ENCODE peak calls at places on chromosomes 3 and 15, in five cellular contexts. One of them, this sample, is unnamed. For H3K4me1, the result is how much of the 10 kb centered on the place peaks cover.

GRCh38 chr15:29596266-29596665 is 226.0 kb downstream of the TJP1 start:
- DNase-seq in body of pancreas: no peak
- DNase-seq in sigmoid colon: no peak
- DNase-seq in right lobe of liver: no peak
- DNase-seq in testis: no peak
- DNase-seq in this sample: no peak

GRCh38 chr3:130841357-130841756 is 52.5 kb upstream of the ATP2C1 start:
- DNase-seq in testis: no peak
- DNase-seq in right lobe of liver: no peak
- DNase-seq in sigmoid colon: no peak
- DNase-seq in body of pancreas: no peak
- DNase-seq in this sample: no peak

GRCh38 chr3:47082519-47082918 is 81.4 kb downstream of the SETD2 start:
- DNase-seq in sigmoid colon: no peak
- DNase-seq in testis: no peak
- DNase-seq in right lobe of liver: no peak
- DNase-seq in body of pancreas: no peak
- DNase-seq in this sample: no peak

GRCh38 chr3:125587039-125587664 is 8.1 kb downstream of the OSBPL11 start:
- DNase-seq in sigmoid colon: no peak
- DNase-seq in testis: no peak
- DNase-seq in right lobe of liver: no peak
- DNase-seq in body of pancreas: no peak
- DNase-seq in this sample: no peak

GRCh38 chr3:140170612-140171011 is 235.6 kb downstream of the CLSTN2 start:
- DNase-seq in sigmoid colon: no peak
- DNase-seq in body of pancreas: no peak
- DNase-seq in right lobe of liver: no peak
- DNase-seq in testis: no peak
- DNase-seq in this sample: no peak

GRCh38 chr3:102979682-102980378 is 545.0 kb downstream of the ZPLD1 start:
- DNase-seq in right lobe of liver: no peak
- DNase-seq in testis: peak
- DNase-seq in sigmoid colon: peak
- DNase-seq in body of pancreas: peak
- DNase-seq in this sample: no peak

GRCh38 chr3:134462236-134463059 is 23.3 kb downstream of the ANAPC13 start:
- DNase-seq in right lobe of liver: no peak
- DNase-seq in sigmoid colon: no peak
- DNase-seq in testis: no peak
- DNase-seq in body of pancreas: no peak
- DNase-seq in this sample: peak

GRCh38 chr15:57580866-57581265 is 10.8 kb upstream of the MYZAP start:
- DNase-seq in body of pancreas: peak
- DNase-seq in sigmoid colon: no peak
- DNase-seq in right lobe of liver: no peak
- DNase-seq in testis: no peak
- DNase-seq in this sample: no peak

GRCh38 chr15:90750186-90750585 is 33.0 kb downstream of the BLM start:
- DNase-seq in right lobe of liver: no peak
- DNase-seq in testis: no peak
- DNase-seq in body of pancreas: no peak
- DNase-seq in sigmoid colon: no peak
- DNase-seq in this sample: no peak

GRCh38 chr15:83200162-83200561 is 7.5 kb downstream of the HDGFL3 start:
- DNase-seq in right lobe of liver: no peak
- DNase-seq in testis: no peak
- DNase-seq in body of pancreas: no peak
- DNase-seq in sigmoid colon: no peak
- DNase-seq in this sample: no peak

GRCh38 chr15:55694652-55695150 is 48.3 kb downstream of the PRTG start:
- DNase-seq in right lobe of liver: no peak
- DNase-seq in testis: no peak
- DNase-seq in body of pancreas: no peak
- DNase-seq in sigmoid colon: no peak
- DNase-seq in this sample: peak

GRCh38 chr15:98866503-98866902 is 141.1 kb downstream of the PGPEP1L start:
- DNase-seq in sigmoid colon: no peak
- DNase-seq in right lobe of liver: no peak
- DNase-seq in body of pancreas: no peak
- DNase-seq in testis: peak
- DNase-seq in this sample: no peak

GRCh38 chr3:12193485-12194165 is 34.9 kb upstream of the TIMP4 start:
- DNase-seq in testis: no peak
- DNase-seq in body of pancreas: no peak
- DNase-seq in right lobe of liver: no peak
- DNase-seq in sigmoid colon: no peak
- DNase-seq in this sample: no peak

DNA sequence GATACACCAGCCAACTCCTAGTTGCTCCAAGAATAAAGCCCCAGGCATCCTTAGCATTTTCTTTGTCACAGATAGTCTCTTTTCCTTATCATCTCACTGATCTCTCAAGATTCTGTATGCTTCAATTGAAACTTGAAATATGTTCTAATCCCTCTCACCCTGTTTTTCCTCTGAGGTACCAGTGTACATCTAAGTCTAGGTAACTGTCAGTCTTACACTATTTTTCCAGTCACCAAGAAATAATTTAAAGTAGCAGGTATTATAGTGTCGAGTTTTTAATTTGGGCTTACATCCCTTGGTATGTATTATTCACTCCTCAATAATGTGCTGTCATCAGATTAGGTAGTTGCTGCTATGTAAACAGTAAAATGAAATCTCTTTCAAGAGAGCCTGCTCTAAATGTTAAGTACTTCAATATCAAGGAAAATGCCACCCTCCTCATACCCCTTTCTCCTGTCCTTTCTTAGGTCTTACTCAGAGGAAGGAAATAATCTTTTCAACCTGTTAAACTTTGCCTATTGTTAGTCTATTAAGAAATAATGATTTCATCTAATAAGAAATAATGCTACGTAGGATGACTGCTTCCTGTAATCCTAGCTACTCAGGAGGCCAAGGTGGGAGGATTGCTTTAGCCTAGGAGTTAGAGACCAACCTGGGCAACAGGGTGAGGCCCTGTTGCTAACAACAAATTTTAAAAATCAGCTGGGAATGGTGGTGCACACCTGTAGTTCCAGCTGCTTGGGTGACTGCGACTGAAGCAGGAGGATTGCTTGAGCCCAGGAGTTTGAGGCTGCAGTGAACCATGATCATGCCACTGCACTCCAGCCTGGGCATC is 39.8 kb downstream of the TSC22D2 start:
- DNase-seq in testis: no peak
- DNase-seq in sigmoid colon: no peak
- DNase-seq in body of pancreas: no peak
- DNase-seq in right lobe of liver: no peak
- DNase-seq in this sample: no peak
- H3K27ac ChIP-seq in testis: no peak
- H3K27ac ChIP-seq in sigmoid colon: peak
- H3K27ac ChIP-seq in body of pancreas: no peak
- H3K27ac ChIP-seq in right lobe of liver: no peak
- H3K27ac ChIP-seq in this sample: no peak

DNA sequence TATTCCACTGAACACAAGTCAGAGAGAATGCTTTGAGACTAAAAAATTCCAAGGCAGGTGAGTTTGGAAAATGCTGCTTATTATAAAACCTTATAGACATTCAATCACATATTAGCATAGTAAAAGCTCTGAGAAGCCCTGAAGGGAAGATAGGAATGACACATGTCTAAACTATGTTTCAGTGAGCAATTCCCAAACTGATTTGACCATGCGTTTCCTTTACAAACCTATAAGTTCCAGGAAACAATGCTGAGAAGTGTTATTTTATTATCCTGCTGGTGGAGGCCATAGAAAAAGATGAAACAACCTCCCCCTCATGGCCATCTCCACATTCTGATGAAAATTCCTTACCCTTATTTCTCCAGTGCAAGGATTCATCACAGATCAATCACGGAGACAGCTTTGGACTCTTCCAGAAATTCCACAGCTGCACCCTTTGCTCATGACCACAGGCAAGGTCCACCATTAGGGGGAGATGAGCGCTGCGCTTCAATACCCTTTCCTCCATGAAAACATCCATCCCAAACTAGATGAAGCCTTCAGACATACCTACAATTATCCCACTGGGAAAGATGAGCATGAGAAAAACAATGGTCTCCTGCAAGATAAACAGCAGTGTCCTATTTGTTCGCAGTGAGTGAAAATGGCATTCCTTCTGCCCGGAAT is 372.2 kb downstream of the MAGI1 start:
- DNase-seq in testis: no peak
- DNase-seq in right lobe of liver: no peak
- DNase-seq in body of pancreas: no peak
- DNase-seq in sigmoid colon: no peak
- DNase-seq in this sample: no peak
- TF ChIP-seq CTCF in testis: no peak
- TF ChIP-seq CTCF in right lobe of liver: no peak
- TF ChIP-seq CTCF in body of pancreas: no peak
- TF ChIP-seq CTCF in sigmoid colon: no peak
- TF ChIP-seq CTCF in this sample: peak

GRCh38 chr15:85687329-85687728 is 107.4 kb downstream of the KLHL25 start:
- DNase-seq in body of pancreas: no peak
- DNase-seq in right lobe of liver: no peak
- DNase-seq in sigmoid colon: no peak
- DNase-seq in testis: no peak
- DNase-seq in this sample: no peak
- H3K4me1 ChIP-seq in body of pancreas: under half
- H3K4me1 ChIP-seq in right lobe of liver: under half
- H3K4me1 ChIP-seq in sigmoid colon: under half
- H3K4me1 ChIP-seq in testis: under half
- H3K4me1 ChIP-seq in this sample: under half

GRCh38 chr15:64845826-64846225 is 4.1 kb downstream of the PLEKHO2 start:
- DNase-seq in body of pancreas: no peak
- DNase-seq in testis: no peak
- DNase-seq in sigmoid colon: peak
- DNase-seq in right lobe of liver: no peak
- DNase-seq in this sample: no peak

GRCh38 chr15:64842986-64843561 is 1.4 kb downstream of the PLEKHO2 start:
- DNase-seq in right lobe of liver: no peak
- DNase-seq in sigmoid colon: peak
- DNase-seq in testis: no peak
- DNase-seq in body of pancreas: peak
- DNase-seq in this sample: no peak

GRCh38 chr15:64843996-64844395 is 2.3 kb downstream of the PLEKHO2 start:
- DNase-seq in sigmoid colon: peak
- DNase-seq in body of pancreas: no peak
- DNase-seq in testis: no peak
- DNase-seq in right lobe of liver: no peak
- DNase-seq in this sample: peak

GRCh38 chr15:64845183-64845611 is 3.5 kb downstream of the PLEKHO2 start:
- DNase-seq in testis: peak
- DNase-seq in body of pancreas: no peak
- DNase-seq in sigmoid colon: peak
- DNase-seq in right lobe of liver: no peak
- DNase-seq in this sample: peak

DNA sequence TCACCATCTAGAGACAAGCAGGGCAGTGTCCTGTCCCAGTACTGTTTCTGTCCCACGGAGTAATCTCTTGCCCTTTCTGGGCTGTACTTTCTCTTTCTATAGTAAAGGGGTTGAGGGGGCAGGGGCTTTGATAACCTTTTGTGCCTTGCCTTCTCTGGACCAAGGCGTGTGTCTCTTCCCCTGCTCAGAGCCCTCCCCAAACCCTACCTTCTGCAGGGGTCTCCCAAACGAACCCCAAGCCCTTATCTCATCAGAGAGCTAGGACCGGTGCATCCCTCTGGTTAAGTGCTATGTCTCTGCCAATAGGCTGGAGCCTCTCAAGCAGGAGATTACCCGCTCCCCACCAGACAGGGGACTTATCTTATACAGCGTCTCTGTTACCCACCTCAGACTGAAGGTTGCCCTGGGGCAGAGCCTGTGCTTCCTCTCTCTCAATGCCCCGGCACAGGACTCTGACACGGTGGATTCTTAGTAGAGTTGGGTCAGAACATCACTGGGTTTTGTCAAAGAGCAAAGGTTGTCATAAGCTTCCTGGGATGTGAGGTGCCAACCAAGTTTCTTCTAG is 2.9 kb downstream of the PLEKHO2 start:
- DNase-seq in testis: no peak
- DNase-seq in sigmoid colon: peak
- DNase-seq in right lobe of liver: no peak
- DNase-seq in body of pancreas: no peak
- DNase-seq in this sample: peak
- H3K27ac ChIP-seq in testis: peak
- H3K27ac ChIP-seq in sigmoid colon: peak
- H3K27ac ChIP-seq in right lobe of liver: peak
- H3K27ac ChIP-seq in body of pancreas: no peak
- H3K27ac ChIP-seq in this sample: no peak